ENCODE peak calls at places on chromosomes 4 and X, in seven cellular contexts. One of them, this sample, is unnamed. For H3K4me1, the result is how much of the 10 kb centered on the place peaks cover.

GRCh38 chrX:65871671-65872311 is 168.1 kb downstream of the VSIG4 start:
- DNase-seq in osteoblast: no peak
- DNase-seq in BE2C: no peak
- DNase-seq in right lobe of liver: no peak
- DNase-seq in left ventricle myocardium inferior: no peak
- DNase-seq in neuronal stem cell: no peak
- DNase-seq in IMR-90: no peak
- DNase-seq in this sample: no peak

GRCh38 chrX:110317079-110317819 is 636 bp downstream of the AMMECR1 start:
- DNase-seq in IMR-90: no peak
- DNase-seq in BE2C: peak
- DNase-seq in left ventricle myocardium inferior: peak
- DNase-seq in osteoblast: peak
- DNase-seq in right lobe of liver: peak
- DNase-seq in neuronal stem cell: peak
- DNase-seq in this sample: peak

GRCh38 chr4:1300466-1301455 is 11.1 kb downstream of the MAEA start:
- DNase-seq in osteoblast: peak
- DNase-seq in right lobe of liver: peak
- DNase-seq in left ventricle myocardium inferior: no peak
- DNase-seq in IMR-90: peak
- DNase-seq in BE2C: no peak
- DNase-seq in neuronal stem cell: no peak
- DNase-seq in this sample: peak

GRCh38 chr4:1981251-1982055 is 27.3 kb downstream of the NELFA start:
- DNase-seq in BE2C: no peak
- DNase-seq in left ventricle myocardium inferior: no peak
- DNase-seq in IMR-90: peak
- DNase-seq in neuronal stem cell: no peak
- DNase-seq in right lobe of liver: peak
- DNase-seq in osteoblast: peak
- DNase-seq in this sample: peak

GRCh38 chr4:8439168-8439567 is 1.4 kb downstream of the ACOX3 start:
- DNase-seq in left ventricle myocardium inferior: no peak
- DNase-seq in BE2C: no peak
- DNase-seq in right lobe of liver: no peak
- DNase-seq in neuronal stem cell: no peak
- DNase-seq in IMR-90: peak
- DNase-seq in osteoblast: no peak
- DNase-seq in this sample: no peak

GRCh38 chrX:21961142-21961541 is 20.6 kb downstream of the SMS start:
- DNase-seq in neuronal stem cell: no peak
- DNase-seq in osteoblast: no peak
- DNase-seq in BE2C: no peak
- DNase-seq in right lobe of liver: no peak
- DNase-seq in IMR-90: no peak
- DNase-seq in left ventricle myocardium inferior: no peak
- DNase-seq in this sample: no peak

GRCh38 chr4:148445071-148445902 is 3.1 kb upstream of the NR3C2 start:
- DNase-seq in left ventricle myocardium inferior: peak
- DNase-seq in neuronal stem cell: peak
- DNase-seq in BE2C: peak
- DNase-seq in IMR-90: no peak
- DNase-seq in right lobe of liver: peak
- DNase-seq in osteoblast: peak
- DNase-seq in this sample: peak

GRCh38 chrX:56764975-56765791 is 36.1 kb downstream of the NBDY start:
- DNase-seq in left ventricle myocardium inferior: no peak
- DNase-seq in BE2C: no peak
- DNase-seq in osteoblast: peak
- DNase-seq in right lobe of liver: peak
- DNase-seq in neuronal stem cell: no peak
- DNase-seq in IMR-90: no peak
- DNase-seq in this sample: no peak

GRCh38 chr4:148079945-148080344 is 348.1 kb downstream of the ARHGAP10 start:
- DNase-seq in left ventricle myocardium inferior: no peak
- DNase-seq in right lobe of liver: no peak
- DNase-seq in IMR-90: no peak
- DNase-seq in BE2C: no peak
- DNase-seq in osteoblast: no peak
- DNase-seq in neuronal stem cell: no peak
- DNase-seq in this sample: no peak

GRCh38 chrX:115232933-115233496 is 881 bp downstream of the LRCH2 start:
- DNase-seq in BE2C: no peak
- DNase-seq in neuronal stem cell: no peak
- DNase-seq in osteoblast: no peak
- DNase-seq in right lobe of liver: no peak
- DNase-seq in left ventricle myocardium inferior: no peak
- DNase-seq in IMR-90: no peak
- DNase-seq in this sample: no peak

GRCh38 chr4:59759082-59759825 is 1440.9 kb upstream of the ADGRL3 start:
- DNase-seq in right lobe of liver: no peak
- DNase-seq in neuronal stem cell: no peak
- DNase-seq in osteoblast: no peak
- DNase-seq in left ventricle myocardium inferior: no peak
- DNase-seq in IMR-90: no peak
- DNase-seq in BE2C: no peak
- DNase-seq in this sample: no peak

GRCh38 chrX:41010188-41010846 is 74.9 kb upstream of the USP9X start:
- DNase-seq in IMR-90: peak
- DNase-seq in right lobe of liver: peak
- DNase-seq in left ventricle myocardium inferior: peak
- DNase-seq in BE2C: peak
- DNase-seq in neuronal stem cell: no peak
- DNase-seq in osteoblast: peak
- DNase-seq in this sample: peak

GRCh38 chr4:118762753-118763477 is 73.0 kb downstream of the SEC24D start:
- DNase-seq in left ventricle myocardium inferior: no peak
- DNase-seq in neuronal stem cell: no peak
- DNase-seq in IMR-90: no peak
- DNase-seq in right lobe of liver: no peak
- DNase-seq in BE2C: no peak
- DNase-seq in osteoblast: no peak
- DNase-seq in this sample: no peak

GRCh38 chrX:122835886-122836285 is 348.2 kb upstream of the GRIA3 start:
- DNase-seq in IMR-90: no peak
- DNase-seq in neuronal stem cell: no peak
- DNase-seq in right lobe of liver: no peak
- DNase-seq in osteoblast: no peak
- DNase-seq in BE2C: no peak
- DNase-seq in left ventricle myocardium inferior: no peak
- DNase-seq in this sample: no peak

GRCh38 chr4:113270520-113271319 is 221.3 kb downstream of the ANK2 start:
- DNase-seq in left ventricle myocardium inferior: no peak
- DNase-seq in BE2C: no peak
- DNase-seq in osteoblast: no peak
- DNase-seq in neuronal stem cell: no peak
- DNase-seq in right lobe of liver: no peak
- DNase-seq in IMR-90: no peak
- DNase-seq in this sample: no peak

GRCh38 chrX:120380699-120381098 is 18.8 kb downstream of the ATP1B4 start:
- DNase-seq in right lobe of liver: no peak
- DNase-seq in neuronal stem cell: no peak
- DNase-seq in osteoblast: no peak
- DNase-seq in left ventricle myocardium inferior: no peak
- DNase-seq in IMR-90: no peak
- DNase-seq in BE2C: no peak
- DNase-seq in this sample: no peak

GRCh38 chr4:161252520-161253141 is 911.2 kb downstream of the FSTL5 start:
- DNase-seq in left ventricle myocardium inferior: no peak
- DNase-seq in neuronal stem cell: no peak
- DNase-seq in IMR-90: peak
- DNase-seq in BE2C: peak
- DNase-seq in right lobe of liver: no peak
- DNase-seq in osteoblast: no peak
- DNase-seq in this sample: no peak

GRCh38 chr4:185236155-185236503 is 26.7 kb downstream of the SNX25 start:
- DNase-seq in neuronal stem cell: no peak
- DNase-seq in left ventricle myocardium inferior: no peak
- DNase-seq in right lobe of liver: no peak
- DNase-seq in IMR-90: no peak
- DNase-seq in BE2C: no peak
- DNase-seq in osteoblast: no peak
- DNase-seq in this sample: no peak
- H3K4me3 ChIP-seq in neuronal stem cell: no peak
- H3K4me3 ChIP-seq in left ventricle myocardium inferior: no peak
- H3K4me3 ChIP-seq in right lobe of liver: no peak
- H3K4me3 ChIP-seq in IMR-90: no peak
- H3K4me3 ChIP-seq in BE2C: no peak
- H3K4me3 ChIP-seq in osteoblast: no peak
- H3K4me3 ChIP-seq in this sample: no peak

GRCh38 chrX:15472523-15472922 is 20.6 kb downstream of the PIR start:
- DNase-seq in BE2C: no peak
- DNase-seq in osteoblast: no peak
- DNase-seq in left ventricle myocardium inferior: no peak
- DNase-seq in right lobe of liver: no peak
- DNase-seq in neuronal stem cell: no peak
- DNase-seq in IMR-90: no peak
- DNase-seq in this sample: no peak
- H3K4me1 ChIP-seq in BE2C: under half
- H3K4me1 ChIP-seq in osteoblast: under half
- H3K4me1 ChIP-seq in left ventricle myocardium inferior: under half
- H3K4me1 ChIP-seq in right lobe of liver: under half
- H3K4me1 ChIP-seq in neuronal stem cell: under half
- H3K4me1 ChIP-seq in IMR-90: under half
- H3K4me1 ChIP-seq in this sample: under half

GRCh38 chr4:85603437-85604336 is 128.7 kb downstream of the ARHGAP24 start:
- DNase-seq in left ventricle myocardium inferior: no peak
- DNase-seq in BE2C: peak
- DNase-seq in neuronal stem cell: no peak
- DNase-seq in osteoblast: no peak
- DNase-seq in IMR-90: no peak
- DNase-seq in right lobe of liver: no peak
- DNase-seq in this sample: no peak

GRCh38 chr4:85606505-85606904 is 131.6 kb downstream of the ARHGAP24 start:
- DNase-seq in right lobe of liver: no peak
- DNase-seq in neuronal stem cell: no peak
- DNase-seq in IMR-90: no peak
- DNase-seq in left ventricle myocardium inferior: no peak
- DNase-seq in osteoblast: no peak
- DNase-seq in BE2C: no peak
- DNase-seq in this sample: no peak

GRCh38 chr4:85610450-85610849 is 135.5 kb downstream of the ARHGAP24 start:
- DNase-seq in neuronal stem cell: no peak
- DNase-seq in right lobe of liver: no peak
- DNase-seq in BE2C: no peak
- DNase-seq in osteoblast: no peak
- DNase-seq in left ventricle myocardium inferior: no peak
- DNase-seq in IMR-90: no peak
- DNase-seq in this sample: no peak

GRCh38 chr4:85611661-85612060 is 136.7 kb downstream of the ARHGAP24 start:
- DNase-seq in neuronal stem cell: no peak
- DNase-seq in BE2C: no peak
- DNase-seq in right lobe of liver: no peak
- DNase-seq in IMR-90: no peak
- DNase-seq in osteoblast: peak
- DNase-seq in left ventricle myocardium inferior: no peak
- DNase-seq in this sample: no peak

GRCh38 chr4:85607624-85608023 is 132.7 kb downstream of the ARHGAP24 start:
- DNase-seq in right lobe of liver: no peak
- DNase-seq in osteoblast: no peak
- DNase-seq in neuronal stem cell: no peak
- DNase-seq in left ventricle myocardium inferior: no peak
- DNase-seq in IMR-90: no peak
- DNase-seq in BE2C: no peak
- DNase-seq in this sample: no peak
- H3K4me3 ChIP-seq in right lobe of liver: no peak
- H3K4me3 ChIP-seq in osteoblast: no peak
- H3K4me3 ChIP-seq in neuronal stem cell: no peak
- H3K4me3 ChIP-seq in left ventricle myocardium inferior: no peak
- H3K4me3 ChIP-seq in IMR-90: no peak
- H3K4me3 ChIP-seq in BE2C: no peak
- H3K4me3 ChIP-seq in this sample: no peak

GRCh38 chr4:140256941-140257340 is 103.0 kb upstream of the MAML3 start:
- DNase-seq in left ventricle myocardium inferior: no peak
- DNase-seq in BE2C: no peak
- DNase-seq in osteoblast: peak
- DNase-seq in IMR-90: peak
- DNase-seq in neuronal stem cell: no peak
- DNase-seq in right lobe of liver: no peak
- DNase-seq in this sample: no peak
- H3K4me1 ChIP-seq in left ventricle myocardium inferior: under half
- H3K4me1 ChIP-seq in BE2C: under half
- H3K4me1 ChIP-seq in osteoblast: under half
- H3K4me1 ChIP-seq in IMR-90: under half
- H3K4me1 ChIP-seq in neuronal stem cell: under half
- H3K4me1 ChIP-seq in right lobe of liver: under half
- H3K4me1 ChIP-seq in this sample: under half